ENCODE peak calls at places on chromosomes 11 and 22, in ten cellular contexts. M is stomach; N is psoas muscle; S is lower lobe of right lung; X is MM.1S; E is right lobe of liver; C is Panc1; Q is CD4-positive, alpha-beta T cell; Z is H1; G is A549. W is an unnamed sample.

GRCh38 chr11:45663486-45664375 is 1.7 kb downstream of the CHST1 start:
- DNase-seq in G (no peak), Z (no peak), Q (no peak), C (no peak), E (no peak), M (no peak), S (no peak), N (no peak), X (no peak), W (no peak)

GRCh38 chr11:59144579-59145345 is 2.1 kb downstream of the FAM111A start:
- DNase-seq in X (peak; percentile 95), S (peak; percentile 84), Z (peak; percentile 70), N (peak; percentile 85), G (peak; percentile 89), Q (peak; percentile 68), E (peak; percentile 75), C (peak; percentile 61), M (peak; percentile 76), W (peak; percentile 82)

GRCh38 chr22:22558972-22559603 is at the start of gene PRAME:
- DNase-seq in Q (peak; percentile 63), C (peak; percentile 50), E (peak; percentile 29), M (peak; percentile 40), X (peak; percentile 90), S (peak; percentile 75), G (peak; percentile 93), N (peak; percentile 64), Z (peak; percentile 34), W (peak; percentile 73)

GRCh38 chr22:31271485-31271884 is 20.8 kb downstream of the PIK3IP1 start:
- DNase-seq in X (no peak), G (no peak), Z (no peak), M (no peak), E (no peak), Q (no peak), C (no peak), N (no peak), S (no peak), W (no peak)

GRCh38 chr11:68840661-68841653 is 759 bp downstream of the CPT1A start:
- DNase-seq in S (peak; percentile 77), X (peak; percentile 57), N (peak; percentile 78), G (peak; percentile 42), C (no peak), E (peak; percentile 83), M (peak; percentile 82), Q (no peak), Z (no peak), W (peak; percentile 82)

GRCh38 chr11:128860571-128861361 is 6.3 kb downstream of the KCNJ1 start:
- DNase-seq in E (no peak), S (no peak), N (no peak), M (no peak), C (no peak), G (no peak), Q (no peak), Z (no peak), X (peak; percentile 52), W (no peak)

GRCh38 chr11:62732830-62733229 is 4.5 kb downstream of the TTC9C start:
- DNase-seq in C (no peak), S (no peak), E (no peak), N (no peak), G (peak; percentile 56), Z (no peak), M (no peak), Q (no peak), X (peak; percentile 34), W (no peak)

GRCh38 chr11:130846606-130847005 is 69.7 kb downstream of the SNX19 start:
- DNase-seq in N (no peak), X (peak; percentile 79), C (no peak), M (no peak), G (peak; percentile 4), S (no peak), Z (no peak), E (no peak), Q (no peak), W (no peak)

GRCh38 chr11:104183572-104183971 is 19.6 kb upstream of the PDGFD start:
- DNase-seq in N (no peak), G (no peak), M (no peak), S (no peak), C (no peak), Q (no peak), Z (no peak), E (no peak), X (no peak), W (no peak)

GRCh38 chr11:8337396-8337795 is 73.7 kb upstream of the LMO1 start:
- DNase-seq in G (no peak), Z (no peak), X (no peak), N (no peak), S (no peak), C (no peak), M (no peak), E (no peak), Q (no peak), W (no peak)

GRCh38 chr11:975824-976223 is 50.2 kb downstream of the AP2A2 start:
- DNase-seq in M (no peak), Q (no peak), N (no peak), G (peak; percentile 78), S (no peak), Z (peak; percentile 33), X (no peak), C (no peak), E (no peak), W (no peak)

GRCh38 chr11:64935634-64936081 is at the start of gene GPHA2:
- DNase-seq in X (no peak), Q (no peak), S (no peak), E (no peak), M (peak; percentile 50), N (no peak), G (no peak), Z (peak; percentile 53), C (no peak), W (peak; percentile 60)

GRCh38 chr22:18075101-18075730 is 2.6 kb upstream of the PEX26 start:
- DNase-seq in S (no peak), Q (no peak), E (no peak), N (no peak), Z (no peak), M (no peak), X (no peak), C (no peak), G (no peak), W (no peak)

GRCh38 chr22:38295339-38295738 is 21.9 kb downstream of the CSNK1E start:
- DNase-seq in M (no peak), Q (no peak), Z (no peak), X (no peak), S (no peak), E (no peak), N (no peak), C (no peak), G (no peak), W (no peak)

GRCh38 chr22:38295863-38296262 is 21.4 kb downstream of the CSNK1E start:
- DNase-seq in Q (no peak), N (no peak), Z (no peak), G (no peak), E (no peak), S (no peak), X (no peak), M (no peak), C (no peak), W (no peak)

GRCh38 chr22:38296372-38296771 is 20.9 kb downstream of the CSNK1E start:
- DNase-seq in S (no peak), Q (no peak), N (no peak), C (no peak), M (no peak), Z (no peak), X (no peak), E (no peak), G (no peak), W (no peak)

GRCh38 chr22:38292694-38293093 is 19.9 kb upstream of the TMEM184B start:
- DNase-seq in N (no peak), S (no peak), Q (no peak), G (no peak), X (no peak), Z (no peak), C (no peak), E (no peak), M (no peak), W (no peak)

GRCh38 chr22:38294193-38294592 is 21.4 kb upstream of the TMEM184B start:
- DNase-seq in Q (no peak), C (no peak), N (no peak), X (no peak), M (no peak), E (no peak), S (no peak), Z (no peak), G (no peak), W (no peak)
- H3K27ac ChIP-seq in Q (no peak overlapping the region), C (no peak overlapping the region), N (no peak overlapping the region), X (no peak overlapping the region), M (peak overlapping the region; percentile 75), E (no peak overlapping the region), S (no peak overlapping the region), Z (no peak overlapping the region), G (no peak overlapping the region), W (no peak overlapping the region)

GRCh38 chr11:120130991-120131760 is 6.7 kb downstream of the TRIM29 start:
- DNase-seq in E (peak; percentile 3), G (no peak), C (no peak), N (no peak), S (peak; percentile 9), Z (no peak), Q (no peak), M (no peak), X (no peak), W (no peak)
- H3K27ac ChIP-seq in E (no peak overlapping the region), G (no peak overlapping the region), C (no peak overlapping the region), N (no peak overlapping the region), S (no peak overlapping the region), Z (no peak overlapping the region), Q (no peak overlapping the region), M (no peak overlapping the region), X (no peak overlapping the region), W (no peak overlapping the region)

GRCh38 chr22:50599816-50600454 is 658 bp upstream of the MAPK8IP2 start:
- DNase-seq in N (no peak), Z (no peak), M (peak; percentile 59), X (peak; percentile 29), S (no peak), Q (peak; percentile 56), E (peak; percentile 61), G (no peak), C (no peak), W (peak; percentile 52)
- H3K27ac ChIP-seq in N (no peak overlapping the region), Z (no peak overlapping the region), M (peak overlapping the region; percentile 13), X (no peak overlapping the region), S (no peak overlapping the region), Q (no peak overlapping the region), E (no peak overlapping the region), G (no peak overlapping the region), C (no peak overlapping the region), W (no peak overlapping the region)

GRCh38 chr11:17387811-17388210 is 648 bp downstream of the KCNJ11 start:
- DNase-seq in N (peak; percentile 84), E (no peak), X (no peak), M (no peak), Q (no peak), G (no peak), C (no peak), Z (no peak), S (no peak), W (no peak)

GRCh38 chr11:17386331-17387084 is 2.0 kb downstream of the KCNJ11 start:
- DNase-seq in Z (peak; percentile 31), N (peak; percentile 91), X (peak; percentile 78), M (peak; percentile 80), Q (no peak), C (no peak), S (peak; percentile 63), E (peak; percentile 57), G (peak; percentile 69), W (peak; percentile 79)

GRCh38 chr11:17388609-17389204 is at the start of gene KCNJ11:
- DNase-seq in S (no peak), X (no peak), N (no peak), C (no peak), M (peak; percentile 35), G (no peak), Z (peak; percentile 15), Q (peak; percentile 19), E (peak; percentile 38), W (peak; percentile 68)

GRCh38 chr11:17385926-17386325 is 2.5 kb downstream of the KCNJ11 start:
- DNase-seq in Q (no peak), X (no peak), S (no peak), M (no peak), C (no peak), E (no peak), N (no peak), Z (no peak), G (no peak), W (peak; percentile 23)

GRCh38 chr11:17387280-17387679 is 1.2 kb downstream of the KCNJ11 start:
- DNase-seq in M (no peak), G (no peak), S (no peak), Z (no peak), N (no peak), X (no peak), Q (no peak), E (no peak), C (no peak), W (no peak)
- H3K27ac ChIP-seq in M (no peak overlapping the region), G (no peak overlapping the region), S (no peak overlapping the region), Z (no peak overlapping the region), N (peak overlapping the region; percentile 96), X (no peak overlapping the region), Q (no peak overlapping the region), E (no peak overlapping the region), C (no peak overlapping the region), W (no peak overlapping the region)